ENCODE peak calls at places on chromosomes 11 and 22, in five cellular contexts. Q, S, T, B and F are unnamed samples. For H3K4me1, the result is how much of the 10 kb centered on the place peaks cover.

GRCh38 chr22:37240941-37241320 is 3.1 kb downstream of the RAC2 start:
- DNase-seq in Q (no peak), S (no peak), T (no peak), B (no peak), F (no peak)

GRCh38 chr22:31044262-31044861 is 36.8 kb upstream of the SMTN start:
- DNase-seq in Q (peak), S (no peak), T (peak), B (no peak), F (peak)

GRCh38 chr11:55942785-55943392 is 6.7 kb upstream of the OR5I1 start:
- DNase-seq in Q (peak), S (no peak), T (no peak), B (peak), F (no peak)

GRCh38 chr11:94583213-94583884 is 16.2 kb downstream of the PIWIL4 start:
- DNase-seq in Q (no peak), S (no peak), T (no peak), B (no peak), F (no peak)

GRCh38 chr11:93089474-93090102 is 108.2 kb downstream of the SLC36A4 start:
- DNase-seq in Q (peak), S (no peak), T (no peak), B (peak), F (peak)

GRCh38 chr11:13335319-13335718 is 57.7 kb downstream of the BMAL1 start:
- DNase-seq in Q (peak), S (peak), T (peak), B (peak), F (peak)

GRCh38 chr11:116637766-116638165 is 135.0 kb downstream of the BUD13 start:
- DNase-seq in Q (no peak), S (no peak), T (no peak), B (no peak), F (no peak)

GRCh38 chr11:93537022-93537421 is 6.2 kb downstream of the SMCO4 start:
- DNase-seq in Q (no peak), S (no peak), T (peak), B (no peak), F (peak)

GRCh38 chr22:29716814-29717213 is 3.0 kb upstream of the CABP7 start:
- DNase-seq in Q (peak), S (peak), T (peak), B (peak), F (peak)

GRCh38 chr22:45454260-45454659 is 40.8 kb downstream of the RIBC2 start:
- DNase-seq in Q (peak), S (no peak), T (no peak), B (no peak), F (no peak)

GRCh38 chr11:76598426-76598839 is 72.1 kb downstream of the LRRC32 start:
- DNase-seq in Q (peak), S (no peak), T (peak), B (peak), F (no peak)

GRCh38 chr22:45887202-45888131 is 89.5 kb downstream of the WNT7B start:
- DNase-seq in Q (no peak), S (no peak), T (no peak), B (no peak), F (peak)

GRCh38 chr11:116931206-116931953 is 94.0 kb upstream of the APOA1 start:
- DNase-seq in Q (peak), S (peak), T (no peak), B (no peak), F (no peak)

GRCh38 chr11:9385288-9385902 is 943 bp downstream of the IPO7 start:
- DNase-seq in Q (no peak), S (peak), T (no peak), B (peak), F (no peak)

GRCh38 chr22:36743591-36744412 is 32.1 kb downstream of the IFT27 start:
- DNase-seq in Q (no peak), S (no peak), T (no peak), B (no peak), F (peak)

DNA sequence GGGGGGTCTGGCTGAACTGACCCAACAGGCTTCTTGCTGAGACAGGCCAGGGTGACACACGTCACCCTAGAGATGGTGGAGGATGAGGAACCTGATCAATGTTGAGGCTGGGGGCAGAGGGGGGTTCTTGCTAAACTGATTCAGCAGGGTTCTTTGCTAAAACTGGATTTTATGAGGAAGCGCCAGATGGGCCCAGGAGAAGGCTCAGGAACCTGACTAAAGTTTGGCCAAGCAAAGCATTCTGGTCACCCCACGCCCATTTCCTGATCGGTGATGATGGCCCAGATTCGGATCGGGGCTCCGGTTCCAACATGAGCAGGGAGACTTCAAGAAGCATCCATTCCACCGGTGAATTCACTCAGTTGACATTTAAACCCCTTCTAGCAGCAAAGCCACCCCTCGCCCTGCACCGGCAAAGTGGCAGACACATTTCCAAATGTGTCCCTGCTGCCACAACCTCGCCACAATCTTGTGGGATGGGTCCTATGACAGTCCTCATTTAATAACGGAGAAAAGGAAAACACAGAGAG is 34.2 kb upstream of the SLC22A12 start:
- DNase-seq in Q (no peak), S (no peak), T (no peak), B (no peak), F (no peak)
- H3K4me1 ChIP-seq in Q (under half), S (under half), T (under half), B (under half), F (under half)

GRCh38 chr22:27032121-27032761 is 374.9 kb downstream of the MIAT start:
- DNase-seq in Q (no peak), S (no peak), T (peak), B (no peak), F (peak)
- TF ChIP-seq CTCF in Q (no peak), S (peak), T (no peak), B (no peak), F (no peak)

DNA sequence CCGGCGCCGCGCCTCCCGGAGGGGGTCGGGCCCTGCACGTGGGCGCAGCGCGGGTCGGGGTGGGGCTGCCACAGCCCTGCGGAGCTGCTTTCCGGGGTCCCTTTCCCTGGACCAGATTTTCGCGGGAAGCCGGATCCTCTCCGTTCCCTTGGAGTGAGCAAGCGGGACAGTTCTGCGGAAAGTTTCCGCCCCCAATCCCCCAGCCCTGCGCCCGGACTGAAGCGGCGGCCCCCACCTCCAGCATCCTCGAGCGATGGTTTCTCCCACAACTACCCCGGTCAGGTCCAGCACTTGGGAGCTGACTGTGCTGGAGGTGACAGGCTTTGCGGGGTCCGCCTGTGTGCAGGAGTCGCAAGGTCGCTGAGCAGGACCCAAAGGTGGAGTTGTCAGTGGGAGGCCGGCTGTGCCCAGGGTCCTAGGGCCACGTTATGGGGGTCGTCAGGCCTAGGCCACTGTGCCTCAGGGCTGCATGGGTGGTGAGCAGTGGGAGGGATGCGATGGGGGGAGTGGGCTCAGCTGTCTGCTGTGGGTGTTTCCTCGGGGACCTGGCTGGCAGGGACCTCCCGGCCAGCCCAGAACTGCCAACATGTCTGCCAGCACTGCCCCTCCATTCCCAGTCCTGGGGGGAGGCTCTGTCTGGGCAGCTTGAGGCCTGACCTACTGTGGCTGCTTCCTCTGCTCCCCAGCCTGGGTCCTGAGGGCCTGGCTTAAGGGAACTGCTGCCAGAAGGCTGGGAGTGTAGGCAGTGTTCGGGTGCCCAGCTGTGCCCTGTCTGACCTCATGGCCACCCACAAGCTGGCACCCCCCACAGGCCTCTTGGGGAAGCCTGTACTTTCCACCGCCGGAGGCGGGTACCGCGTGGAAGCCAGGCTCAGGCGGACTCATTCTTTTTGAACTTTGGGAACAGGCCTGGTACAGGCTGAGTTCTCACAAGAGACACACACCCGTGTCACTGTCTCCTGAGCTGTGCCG is 726 bp downstream of the ST3GAL4 start:
- DNase-seq in Q (no peak), S (peak), T (peak), B (no peak), F (no peak)
- H3K4me3 ChIP-seq in Q (peak), S (peak), T (peak), B (peak), F (no peak)

DNA sequence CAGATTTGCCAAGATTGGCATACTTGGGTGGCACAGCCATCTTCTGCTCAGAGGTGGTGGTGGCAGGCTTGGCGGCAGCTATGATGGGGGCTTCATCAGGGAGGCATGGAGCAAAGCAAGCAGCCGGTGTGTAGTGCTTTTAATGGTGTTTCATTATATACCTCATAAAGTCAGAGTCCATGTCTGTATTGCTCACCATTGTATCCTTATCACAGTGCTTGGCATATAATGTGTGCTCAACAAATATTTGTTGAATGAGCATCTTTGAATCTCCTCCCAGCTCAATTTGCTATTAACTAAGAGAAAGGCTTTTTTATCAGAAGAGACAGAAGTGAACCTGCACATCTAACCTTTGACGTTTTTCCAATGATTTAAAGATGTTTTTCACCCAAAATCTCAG is 7.7 kb upstream of the DNHD1 start:
- DNase-seq in Q (no peak), S (no peak), T (no peak), B (no peak), F (no peak)
- H3K4me1 ChIP-seq in Q (under half), S (under half), T (under half), B (under half), F (under half)

GRCh38 chr11:112345708-112346107 is 85.0 kb upstream of the PLET1 start:
- DNase-seq in Q (no peak), S (peak), T (no peak), B (no peak), F (no peak)
- TF ChIP-seq CTCF in Q (no peak), S (peak), T (no peak), B (no peak), F (no peak)

GRCh38 chr22:27726344-27726725 is 75.2 kb downstream of the MN1 start:
- DNase-seq in Q (no peak), S (no peak), T (no peak), B (no peak), F (no peak)
- H3K4me3 ChIP-seq in Q (no peak), S (no peak), T (no peak), B (no peak), F (no peak)

GRCh38 chr11:10648896-10649295 is 44.7 kb downstream of the IRAG1 start:
- DNase-seq in Q (no peak), S (no peak), T (no peak), B (no peak), F (no peak)

GRCh38 chr11:10651579-10652361 is 41.8 kb downstream of the IRAG1 start:
- DNase-seq in Q (no peak), S (no peak), T (no peak), B (peak), F (no peak)

GRCh38 chr11:10653242-10653641 is 40.3 kb downstream of the IRAG1 start:
- DNase-seq in Q (no peak), S (no peak), T (no peak), B (no peak), F (no peak)

GRCh38 chr11:10650166-10650565 is 43.4 kb downstream of the IRAG1 start:
- DNase-seq in Q (no peak), S (no peak), T (no peak), B (no peak), F (no peak)

GRCh38 chr11:10650630-10651029 is 42.9 kb downstream of the IRAG1 start:
- DNase-seq in Q (no peak), S (no peak), T (no peak), B (no peak), F (no peak)
- H3K4me1 ChIP-seq in Q (under half), S (under half), T (under half), B (under half), F (under half)

GRCh38 chr11:104332110-104332509 is 168.2 kb upstream of the PDGFD start:
- DNase-seq in Q (no peak), S (no peak), T (no peak), B (no peak), F (peak)
- TF ChIP-seq CTCF in Q (no peak), S (peak), T (no peak), B (peak), F (no peak)

GRCh38 chr22:24414523-24414922 is 12.9 kb upstream of the ADORA2A start:
- DNase-seq in Q (no peak), S (no peak), T (no peak), B (no peak), F (no peak)
- H3K4me3 ChIP-seq in Q (no peak), S (no peak), T (no peak), B (no peak), F (no peak)